ENCODE peak calls at places on chromosomes 11 and 22, in five cellular contexts. One of them, this sample, is unnamed.

GRCh38 chr22:19933328-19934241 is 8.0 kb upstream of the COMT start:
- DNase-seq in NB4: no peak
- DNase-seq in stimulated activated CD4-positive, alpha-beta T cell treated with anti-CD3 and anti-CD28 coated beads, Interleukin-1b, Interleukin-23, amount 100 ng/mL, for 1 hour: no peak
- DNase-seq in nephron progenitor cell: no peak
- DNase-seq in activated CD4-positive, CD25-positive, alpha-beta regulatory T cell: no peak
- DNase-seq in this sample: no peak

GRCh38 chr22:49090853-49091135 is 736.9 kb downstream of the BRD1 start:
- DNase-seq in activated CD4-positive, CD25-positive, alpha-beta regulatory T cell: no peak
- DNase-seq in NB4: no peak
- DNase-seq in nephron progenitor cell: no peak
- DNase-seq in stimulated activated CD4-positive, alpha-beta T cell treated with anti-CD3 and anti-CD28 coated beads, Interleukin-1b, Interleukin-23, amount 100 ng/mL, for 1 hour: no peak
- DNase-seq in this sample: no peak

GRCh38 chr11:119990306-119991021 is 147.4 kb downstream of the TRIM29 start:
- DNase-seq in NB4: no peak
- DNase-seq in stimulated activated CD4-positive, alpha-beta T cell treated with anti-CD3 and anti-CD28 coated beads, Interleukin-1b, Interleukin-23, amount 100 ng/mL, for 1 hour: no peak
- DNase-seq in nephron progenitor cell: no peak
- DNase-seq in activated CD4-positive, CD25-positive, alpha-beta regulatory T cell: no peak
- DNase-seq in this sample: no peak

GRCh38 chr11:373716-374551 is 4.6 kb downstream of the B4GALNT4 start:
- DNase-seq in nephron progenitor cell: no peak
- DNase-seq in stimulated activated CD4-positive, alpha-beta T cell treated with anti-CD3 and anti-CD28 coated beads, Interleukin-1b, Interleukin-23, amount 100 ng/mL, for 1 hour: no peak
- DNase-seq in NB4: no peak
- DNase-seq in activated CD4-positive, CD25-positive, alpha-beta regulatory T cell: no peak
- DNase-seq in this sample: no peak

GRCh38 chr11:39374963-39375698 is 2084.3 kb downstream of the LRRC4C start:
- DNase-seq in NB4: peak
- DNase-seq in stimulated activated CD4-positive, alpha-beta T cell treated with anti-CD3 and anti-CD28 coated beads, Interleukin-1b, Interleukin-23, amount 100 ng/mL, for 1 hour: no peak
- DNase-seq in activated CD4-positive, CD25-positive, alpha-beta regulatory T cell: no peak
- DNase-seq in nephron progenitor cell: peak
- DNase-seq in this sample: no peak

GRCh38 chr11:36231300-36231699 is 57.9 kb downstream of the COMMD9 start:
- DNase-seq in NB4: no peak
- DNase-seq in stimulated activated CD4-positive, alpha-beta T cell treated with anti-CD3 and anti-CD28 coated beads, Interleukin-1b, Interleukin-23, amount 100 ng/mL, for 1 hour: no peak
- DNase-seq in activated CD4-positive, CD25-positive, alpha-beta regulatory T cell: no peak
- DNase-seq in nephron progenitor cell: no peak
- DNase-seq in this sample: no peak

GRCh38 chr11:76251576-76251975 is 45.3 kb upstream of the WNT11 start:
- DNase-seq in NB4: peak
- DNase-seq in nephron progenitor cell: no peak
- DNase-seq in activated CD4-positive, CD25-positive, alpha-beta regulatory T cell: no peak
- DNase-seq in stimulated activated CD4-positive, alpha-beta T cell treated with anti-CD3 and anti-CD28 coated beads, Interleukin-1b, Interleukin-23, amount 100 ng/mL, for 1 hour: no peak
- DNase-seq in this sample: no peak

GRCh38 chr22:24810043-24810749 is 4.2 kb downstream of the SGSM1 start:
- DNase-seq in stimulated activated CD4-positive, alpha-beta T cell treated with anti-CD3 and anti-CD28 coated beads, Interleukin-1b, Interleukin-23, amount 100 ng/mL, for 1 hour: no peak
- DNase-seq in NB4: no peak
- DNase-seq in activated CD4-positive, CD25-positive, alpha-beta regulatory T cell: no peak
- DNase-seq in nephron progenitor cell: no peak
- DNase-seq in this sample: peak

GRCh38 chr22:50304528-50305392 is 2.7 kb downstream of the PLXNB2 start:
- DNase-seq in stimulated activated CD4-positive, alpha-beta T cell treated with anti-CD3 and anti-CD28 coated beads, Interleukin-1b, Interleukin-23, amount 100 ng/mL, for 1 hour: no peak
- DNase-seq in nephron progenitor cell: no peak
- DNase-seq in activated CD4-positive, CD25-positive, alpha-beta regulatory T cell: no peak
- DNase-seq in NB4: peak
- DNase-seq in this sample: no peak

This sample was measured in activated CD4-positive, alpha-beta memory T cell treated with anti-CD3 and anti-CD28 coated beads for 36 hours.